ENCODE peak calls at places on chromosomes 3 and 15, in nine cellular contexts. D is posterior vena cava; H is body of pancreas; P is NCI-H460; G is occipital lobe; Q is SW 1271; F is activated T-helper 1 cell treated with anti-CD3 and anti-CD28 coated beads, Interleukin-12 subunit alpha, Interleukin-12 subunit beta, Interleukin-2, Interleukin-4 antibody, amounts not matched to agents 30 ng/mL and 10 ng/mL and 1 ng/mL, durations not matched to agents 14 hours and 24 hours and 36 hours; Y is activated CD8-positive, alpha-beta memory T cell treated with anti-CD3 and anti-CD28 coated beads for 48 hours; J is hippocampal formation. W is an unnamed sample.

GRCh38 chr3:172102123-172102882 is 62.9 kb downstream of the FNDC3B start:
- DNase-seq in D (no peak), H (peak; percentile 75), P (no peak), G (no peak), Q (no peak), F (no peak), Y (no peak), J (no peak), W (no peak)

GRCh38 chr3:177427540-177427939 is 230.3 kb upstream of the TBL1XR1 start:
- DNase-seq in D (no peak), H (no peak), P (no peak), G (no peak), Q (no peak), F (peak; percentile 15), Y (no peak), J (no peak), W (no peak)

GRCh38 chr15:69498987-69499386 is 46.4 kb downstream of the RPLP1 start:
- DNase-seq in D (no peak), H (no peak), P (no peak), G (no peak), Q (no peak), F (no peak), Y (no peak), J (no peak), W (no peak)

GRCh38 chr3:143152043-143152442 is 32.5 kb downstream of the CHST2 start:
- DNase-seq in D (no peak), H (no peak), P (no peak), G (no peak), Q (no peak), F (no peak), Y (no peak), J (no peak), W (no peak)

GRCh38 chr3:29694783-29695182 is 413.9 kb downstream of the RBMS3 start:
- DNase-seq in D (no peak), H (no peak), P (peak; percentile 80), G (no peak), Q (peak; percentile 96), F (no peak), Y (no peak), J (no peak), W (no peak)

GRCh38 chr15:74422723-74423442 is 10.9 kb downstream of the SEMA7A start:
- DNase-seq in D (no peak), H (no peak), P (no peak), G (no peak), Q (peak; percentile 76), F (no peak), Y (no peak), J (peak; percentile 48), W (peak; percentile 36)

GRCh38 chr15:51132384-51133139 is 37.9 kb upstream of the TNFAIP8L3 start:
- DNase-seq in D (peak; percentile 90), H (peak; percentile 18), P (no peak), G (no peak), Q (peak; percentile 37), F (no peak), Y (no peak), J (peak; percentile 24), W (peak; percentile 51)

GRCh38 chr3:194485471-194485875 is 1.3 kb downstream of the ATP13A3 start:
- DNase-seq in D (no peak), H (no peak), P (no peak), G (no peak), Q (peak; percentile 44), F (no peak), Y (no peak), J (no peak), W (no peak)

GRCh38 chr3:127746400-127747057 is 73.8 kb downstream of the ABTB1 start:
- DNase-seq in D (peak; percentile 46), H (no peak), P (no peak), G (no peak), Q (no peak), F (no peak), Y (no peak), J (no peak), W (no peak)

GRCh38 chr3:75294124-75294523 is 370.0 kb upstream of the FRG2C start:
- DNase-seq in D (no peak), H (peak; percentile 54), P (no peak), G (no peak), Q (peak; percentile 0), F (no peak), Y (no peak), J (peak; percentile 21), W (peak; percentile 58)

GRCh38 chr3:51799879-51800757 is 21.1 kb upstream of the IQCF6 start:
- DNase-seq in D (no peak), H (no peak), P (peak; percentile 24), G (no peak), Q (peak; percentile 55), F (peak; percentile 14), Y (no peak), J (no peak), W (peak; percentile 27)

GRCh38 chr15:62809106-62809967 is 233.2 kb upstream of the TPM1 start:
- DNase-seq in D (no peak), H (no peak), P (no peak), G (no peak), Q (no peak), F (no peak), Y (no peak), J (no peak), W (no peak)

GRCh38 chr3:99647081-99647480 is 8.7 kb downstream of the COL8A1 start:
- DNase-seq in D (no peak), H (no peak), P (no peak), G (no peak), Q (no peak), F (no peak), Y (no peak), J (no peak), W (no peak)

GRCh38 chr3:45168451-45168850 is 22.3 kb upstream of the CDCP1 start:
- DNase-seq in D (no peak), H (no peak), P (no peak), G (no peak), Q (no peak), F (no peak), Y (no peak), J (no peak), W (no peak)

GRCh38 chr3:168034152-168034928 is 61.4 kb downstream of the GOLIM4 start:
- DNase-seq in D (no peak), H (no peak), P (no peak), G (no peak), Q (no peak), F (no peak), Y (no peak), J (no peak), W (no peak)

GRCh38 chr15:96334705-96335428 is 4.4 kb downstream of the NR2F2 start:
- DNase-seq in D (no peak), H (no peak), P (no peak), G (no peak), Q (peak; percentile 15), F (no peak), Y (no peak), J (no peak), W (no peak)

GRCh38 chr15:85048430-85048829 is 66.8 kb downstream of the PDE8A start:
- DNase-seq in D (no peak), H (no peak), P (peak; percentile 30), G (no peak), Q (peak; percentile 45), F (no peak), Y (no peak), J (no peak), W (no peak)

GRCh38 chr15:73573071-73573470 is 60.1 kb downstream of the NPTN start:
- DNase-seq in D (no peak), H (no peak), P (no peak), G (no peak), Q (no peak), F (no peak), Y (no peak), J (no peak), W (no peak)

GRCh38 chr15:72368895-72369294 is 6.9 kb downstream of the HEXA start:
- DNase-seq in D (no peak), H (peak; percentile 9), P (no peak), G (no peak), Q (no peak), F (no peak), Y (no peak), J (no peak), W (no peak)

GRCh38 chr15:40731034-40731433 is 24.0 kb downstream of the RMDN3 start:
- DNase-seq in D (no peak), H (no peak), P (no peak), G (no peak), Q (no peak), F (no peak), Y (no peak), J (no peak), W (no peak)

W was measured in nephron progenitor cell.